ENCODE peak calls at places on chromosome 22, in ten cellular contexts. One of them, this sample, is unnamed.

GRCh38 chr22:20116951-20117645 is at the start of gene TRMT2A:
- DNase-seq in H7: peak; percentile 100
- DNase-seq in brain microvascular endothelial cell: peak; percentile 97
- DNase-seq in pancreas: peak; percentile 99
- DNase-seq in psoas muscle: peak; percentile 99
- DNase-seq in breast epithelium: peak; percentile 97
- DNase-seq in AG10803: peak; percentile 98
- DNase-seq in BJ: peak; percentile 77
- DNase-seq in heart right ventricle: peak; percentile 97
- DNase-seq in suprapubic skin: peak; percentile 99
- DNase-seq in this sample: peak; percentile 91

GRCh38 chr22:50473855-50474671 is 772 bp downstream of the SBF1 start:
- DNase-seq in breast epithelium: no peak
- DNase-seq in brain microvascular endothelial cell: peak; percentile 55
- DNase-seq in psoas muscle: peak; percentile 40
- DNase-seq in pancreas: peak; percentile 54
- DNase-seq in BJ: no peak
- DNase-seq in H7: peak; percentile 89
- DNase-seq in AG10803: peak; percentile 46
- DNase-seq in heart right ventricle: peak; percentile 40
- DNase-seq in suprapubic skin: peak; percentile 67
- DNase-seq in this sample: no peak

GRCh38 chr22:32828150-32828549 is 26.6 kb downstream of the TIMP3 start:
- DNase-seq in H7: no peak
- DNase-seq in pancreas: no peak
- DNase-seq in psoas muscle: no peak
- DNase-seq in brain microvascular endothelial cell: no peak
- DNase-seq in breast epithelium: peak; percentile 15
- DNase-seq in suprapubic skin: peak; percentile 17
- DNase-seq in heart right ventricle: no peak
- DNase-seq in AG10803: no peak
- DNase-seq in BJ: no peak
- DNase-seq in this sample: no peak

GRCh38 chr22:46079861-46080821 is 70.2 kb upstream of the PPARA start:
- DNase-seq in heart right ventricle: peak; percentile 74
- DNase-seq in breast epithelium: peak; percentile 78
- DNase-seq in suprapubic skin: peak; percentile 87
- DNase-seq in psoas muscle: peak; percentile 88
- DNase-seq in H7: no peak
- DNase-seq in pancreas: peak; percentile 73
- DNase-seq in brain microvascular endothelial cell: no peak
- DNase-seq in AG10803: peak; percentile 95
- DNase-seq in BJ: no peak
- DNase-seq in this sample: no peak

GRCh38 chr22:46012881-46013281 is 35.9 kb upstream of the WNT7B start:
- DNase-seq in BJ: no peak
- DNase-seq in brain microvascular endothelial cell: no peak
- DNase-seq in heart right ventricle: no peak
- DNase-seq in pancreas: peak; percentile 53
- DNase-seq in H7: peak; percentile 57
- DNase-seq in suprapubic skin: peak; percentile 77
- DNase-seq in AG10803: no peak
- DNase-seq in breast epithelium: no peak
- DNase-seq in psoas muscle: peak; percentile 30
- DNase-seq in this sample: no peak

GRCh38 chr22:25965331-25965730 is 203.9 kb upstream of the SEZ6L start:
- DNase-seq in psoas muscle: no peak
- DNase-seq in pancreas: no peak
- DNase-seq in AG10803: no peak
- DNase-seq in H7: no peak
- DNase-seq in heart right ventricle: no peak
- DNase-seq in suprapubic skin: no peak
- DNase-seq in BJ: no peak
- DNase-seq in breast epithelium: no peak
- DNase-seq in brain microvascular endothelial cell: no peak
- DNase-seq in this sample: no peak

GRCh38 chr22:45335021-45335818 is 25.5 kb downstream of the FAM118A start:
- DNase-seq in suprapubic skin: no peak
- DNase-seq in breast epithelium: peak; percentile 82
- DNase-seq in psoas muscle: peak; percentile 75
- DNase-seq in heart right ventricle: peak; percentile 83
- DNase-seq in H7: peak; percentile 85
- DNase-seq in pancreas: no peak
- DNase-seq in BJ: no peak
- DNase-seq in AG10803: peak; percentile 54
- DNase-seq in brain microvascular endothelial cell: no peak
- DNase-seq in this sample: no peak

GRCh38 chr22:20918663-20919220 is 1.5 kb downstream of the CRKL start:
- DNase-seq in psoas muscle: no peak
- DNase-seq in suprapubic skin: no peak
- DNase-seq in breast epithelium: no peak
- DNase-seq in brain microvascular endothelial cell: no peak
- DNase-seq in BJ: no peak
- DNase-seq in AG10803: no peak
- DNase-seq in pancreas: no peak
- DNase-seq in H7: peak; percentile 49
- DNase-seq in heart right ventricle: no peak
- DNase-seq in this sample: no peak

GRCh38 chr22:45499746-45500145 is 2.9 kb upstream of the FBLN1 start:
- DNase-seq in H7: no peak
- DNase-seq in psoas muscle: peak; percentile 71
- DNase-seq in heart right ventricle: peak; percentile 71
- DNase-seq in brain microvascular endothelial cell: no peak
- DNase-seq in BJ: no peak
- DNase-seq in AG10803: no peak
- DNase-seq in pancreas: no peak
- DNase-seq in suprapubic skin: no peak
- DNase-seq in breast epithelium: no peak
- DNase-seq in this sample: no peak

GRCh38 chr22:31579835-31580242 is 82.2 kb downstream of the PISD start:
- DNase-seq in AG10803: no peak
- DNase-seq in pancreas: no peak
- DNase-seq in brain microvascular endothelial cell: no peak
- DNase-seq in H7: no peak
- DNase-seq in BJ: no peak
- DNase-seq in heart right ventricle: no peak
- DNase-seq in psoas muscle: no peak
- DNase-seq in suprapubic skin: no peak
- DNase-seq in breast epithelium: no peak
- DNase-seq in this sample: no peak

DNA sequence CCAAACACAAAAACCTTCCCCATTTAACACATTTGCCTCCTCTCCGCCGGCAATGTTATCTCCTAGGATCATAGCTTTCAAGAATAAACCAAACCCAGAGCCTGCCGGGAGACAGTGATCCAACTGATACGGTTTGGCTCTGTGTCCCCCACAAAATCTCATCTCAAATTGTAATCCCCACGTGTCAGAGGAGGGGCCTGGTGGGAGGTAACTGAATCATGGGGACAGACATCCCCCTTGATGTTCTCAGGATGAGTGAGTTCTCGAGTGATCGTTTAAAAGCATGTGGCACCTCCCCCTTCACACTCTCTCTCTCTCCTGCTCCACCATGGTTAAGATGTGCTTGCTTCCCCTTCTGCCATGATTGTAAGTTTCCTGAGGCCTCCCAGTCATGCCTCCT is 33.3 kb downstream of the RBFOX2 start:
- DNase-seq in breast epithelium: no peak
- DNase-seq in suprapubic skin: no peak
- DNase-seq in brain microvascular endothelial cell: peak; percentile 31
- DNase-seq in pancreas: no peak
- DNase-seq in H7: no peak
- DNase-seq in AG10803: no peak
- DNase-seq in BJ: no peak
- DNase-seq in heart right ventricle: no peak
- DNase-seq in psoas muscle: no peak
- DNase-seq in this sample: no peak
- H3K4me3 ChIP-seq in breast epithelium: no peak overlapping the region
- H3K4me3 ChIP-seq in suprapubic skin: no peak overlapping the region
- H3K4me3 ChIP-seq in brain microvascular endothelial cell: no peak overlapping the region
- H3K4me3 ChIP-seq in pancreas: no peak overlapping the region
- H3K4me3 ChIP-seq in H7: no peak overlapping the region
- H3K4me3 ChIP-seq in AG10803: peak overlapping the region; percentile 25
- H3K4me3 ChIP-seq in BJ: no peak overlapping the region
- H3K4me3 ChIP-seq in heart right ventricle: peak overlapping the region; percentile 19
- H3K4me3 ChIP-seq in psoas muscle: no peak overlapping the region
- H3K4me3 ChIP-seq in this sample: peak overlapping the region; percentile 14

GRCh38 chr22:41925783-41926460 is 684 bp downstream of the TNFRSF13C start:
- DNase-seq in heart right ventricle: peak; percentile 75
- DNase-seq in pancreas: peak; percentile 75
- DNase-seq in breast epithelium: no peak
- DNase-seq in suprapubic skin: no peak
- DNase-seq in BJ: no peak
- DNase-seq in H7: peak; percentile 97
- DNase-seq in brain microvascular endothelial cell: no peak
- DNase-seq in psoas muscle: peak; percentile 75
- DNase-seq in AG10803: peak; percentile 24
- DNase-seq in this sample: no peak
- H3K4me3 ChIP-seq in heart right ventricle: peak overlapping the region; percentile 47
- H3K4me3 ChIP-seq in pancreas: peak overlapping the region; percentile 1
- H3K4me3 ChIP-seq in breast epithelium: peak overlapping the region; percentile 56
- H3K4me3 ChIP-seq in suprapubic skin: peak overlapping the region; percentile 60
- H3K4me3 ChIP-seq in BJ: peak overlapping the region; percentile 33
- H3K4me3 ChIP-seq in H7: peak overlapping the region; percentile 45
- H3K4me3 ChIP-seq in brain microvascular endothelial cell: no peak overlapping the region
- H3K4me3 ChIP-seq in psoas muscle: peak overlapping the region; percentile 69
- H3K4me3 ChIP-seq in AG10803: peak overlapping the region; percentile 17
- H3K4me3 ChIP-seq in this sample: no peak overlapping the region

GRCh38 chr22:22520667-22521602 is 865 bp upstream of the ZNF280A start:
- DNase-seq in suprapubic skin: no peak
- DNase-seq in H7: peak; percentile 19
- DNase-seq in psoas muscle: no peak
- DNase-seq in brain microvascular endothelial cell: no peak
- DNase-seq in breast epithelium: no peak
- DNase-seq in AG10803: no peak
- DNase-seq in BJ: no peak
- DNase-seq in heart right ventricle: no peak
- DNase-seq in pancreas: no peak
- DNase-seq in this sample: no peak

GRCh38 chr22:22516992-22517391 is 3.1 kb downstream of the ZNF280A start:
- DNase-seq in AG10803: no peak
- DNase-seq in suprapubic skin: no peak
- DNase-seq in H7: no peak
- DNase-seq in heart right ventricle: no peak
- DNase-seq in BJ: no peak
- DNase-seq in psoas muscle: no peak
- DNase-seq in brain microvascular endothelial cell: no peak
- DNase-seq in pancreas: no peak
- DNase-seq in breast epithelium: no peak
- DNase-seq in this sample: no peak

GRCh38 chr22:22519591-22519990 is 479 bp downstream of the ZNF280A start:
- DNase-seq in heart right ventricle: no peak
- DNase-seq in AG10803: no peak
- DNase-seq in BJ: no peak
- DNase-seq in brain microvascular endothelial cell: no peak
- DNase-seq in suprapubic skin: no peak
- DNase-seq in H7: peak; percentile 26
- DNase-seq in psoas muscle: no peak
- DNase-seq in breast epithelium: no peak
- DNase-seq in pancreas: no peak
- DNase-seq in this sample: no peak

GRCh38 chr22:22521631-22522030 is 1.6 kb upstream of the ZNF280A start:
- DNase-seq in heart right ventricle: no peak
- DNase-seq in suprapubic skin: no peak
- DNase-seq in brain microvascular endothelial cell: no peak
- DNase-seq in AG10803: no peak
- DNase-seq in psoas muscle: no peak
- DNase-seq in H7: no peak
- DNase-seq in BJ: no peak
- DNase-seq in pancreas: no peak
- DNase-seq in breast epithelium: no peak
- DNase-seq in this sample: no peak

DNA sequence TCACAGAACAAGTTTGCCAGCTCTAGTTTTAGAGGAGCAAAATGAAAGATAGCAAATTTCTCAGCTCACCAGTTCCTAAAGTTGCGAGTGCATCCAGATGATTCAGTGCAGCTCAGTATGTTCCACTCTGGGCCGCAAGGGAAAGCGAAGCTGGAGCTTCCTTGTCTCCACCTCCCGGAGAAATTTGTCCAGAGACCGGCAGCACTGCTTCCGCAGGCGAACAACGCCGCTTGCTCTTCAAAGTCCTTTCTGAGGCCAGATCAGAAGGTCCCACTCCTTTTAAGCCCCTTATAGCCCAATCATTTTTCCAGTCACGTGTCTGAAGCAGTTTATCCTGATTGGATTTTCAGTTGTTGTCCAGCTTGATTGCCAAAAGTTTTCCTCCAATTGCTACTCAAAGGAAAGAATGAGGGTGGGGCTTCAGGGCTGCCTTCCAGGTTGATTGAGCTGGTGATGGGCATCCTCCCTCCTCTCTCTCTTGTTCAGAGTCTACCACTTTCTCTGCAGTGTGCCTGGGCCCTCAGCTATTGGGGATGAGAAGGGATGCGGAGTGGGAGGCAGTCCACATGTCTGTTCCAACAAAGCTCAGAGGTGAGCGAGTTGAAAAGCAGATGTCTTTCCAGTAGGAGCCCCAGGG is at the start of gene ZNF280A:
- DNase-seq in H7: peak; percentile 49
- DNase-seq in BJ: no peak
- DNase-seq in pancreas: no peak
- DNase-seq in brain microvascular endothelial cell: peak; percentile 1
- DNase-seq in suprapubic skin: no peak
- DNase-seq in AG10803: no peak
- DNase-seq in breast epithelium: no peak
- DNase-seq in heart right ventricle: no peak
- DNase-seq in psoas muscle: no peak
- DNase-seq in this sample: no peak
- H3K4me3 ChIP-seq in H7: no peak within 1 kb of the TSS
- H3K4me3 ChIP-seq in BJ: no peak within 1 kb of the TSS
- H3K4me3 ChIP-seq in pancreas: no peak within 1 kb of the TSS
- H3K4me3 ChIP-seq in brain microvascular endothelial cell: no peak within 1 kb of the TSS
- H3K4me3 ChIP-seq in suprapubic skin: no peak within 1 kb of the TSS
- H3K4me3 ChIP-seq in AG10803: no peak within 1 kb of the TSS
- H3K4me3 ChIP-seq in breast epithelium: no peak within 1 kb of the TSS
- H3K4me3 ChIP-seq in heart right ventricle: no peak within 1 kb of the TSS
- H3K4me3 ChIP-seq in psoas muscle: no peak within 1 kb of the TSS
- H3K4me3 ChIP-seq in this sample: no peak within 1 kb of the TSS

GRCh38 chr22:27331526-27332281 is 469.9 kb downstream of the MN1 start:
- DNase-seq in suprapubic skin: no peak
- DNase-seq in breast epithelium: no peak
- DNase-seq in psoas muscle: peak; percentile 41
- DNase-seq in H7: peak; percentile 63
- DNase-seq in BJ: no peak
- DNase-seq in AG10803: peak; percentile 77
- DNase-seq in pancreas: peak; percentile 84
- DNase-seq in brain microvascular endothelial cell: peak; percentile 42
- DNase-seq in heart right ventricle: peak; percentile 64
- DNase-seq in this sample: no peak
- H3K4me3 ChIP-seq in suprapubic skin: no peak overlapping the region
- H3K4me3 ChIP-seq in breast epithelium: no peak overlapping the region
- H3K4me3 ChIP-seq in psoas muscle: no peak overlapping the region
- H3K4me3 ChIP-seq in H7: no peak overlapping the region
- H3K4me3 ChIP-seq in BJ: no peak overlapping the region
- H3K4me3 ChIP-seq in AG10803: no peak overlapping the region
- H3K4me3 ChIP-seq in pancreas: no peak overlapping the region
- H3K4me3 ChIP-seq in brain microvascular endothelial cell: no peak overlapping the region
- H3K4me3 ChIP-seq in heart right ventricle: no peak overlapping the region
- H3K4me3 ChIP-seq in this sample: no peak overlapping the region

GRCh38 chr22:44025171-44026065 is 1.3 kb downstream of the PARVB start:
- DNase-seq in AG10803: no peak
- DNase-seq in brain microvascular endothelial cell: no peak
- DNase-seq in pancreas: no peak
- DNase-seq in H7: peak; percentile 62
- DNase-seq in psoas muscle: peak; percentile 58
- DNase-seq in heart right ventricle: peak; percentile 44
- DNase-seq in suprapubic skin: peak; percentile 76
- DNase-seq in BJ: no peak
- DNase-seq in breast epithelium: no peak
- DNase-seq in this sample: no peak
- H3K4me3 ChIP-seq in AG10803: peak overlapping the region; percentile 64
- H3K4me3 ChIP-seq in brain microvascular endothelial cell: peak overlapping the region; percentile 60
- H3K4me3 ChIP-seq in pancreas: no peak overlapping the region
- H3K4me3 ChIP-seq in H7: no peak overlapping the region
- H3K4me3 ChIP-seq in psoas muscle: peak overlapping the region; percentile 84
- H3K4me3 ChIP-seq in heart right ventricle: peak overlapping the region; percentile 80
- H3K4me3 ChIP-seq in suprapubic skin: peak overlapping the region; percentile 68
- H3K4me3 ChIP-seq in BJ: peak overlapping the region; percentile 60
- H3K4me3 ChIP-seq in breast epithelium: peak overlapping the region; percentile 64
- H3K4me3 ChIP-seq in this sample: peak overlapping the region; percentile 77

This sample was measured in HFF-Myc.